ENCODE peak calls at places on chromosomes 12 and 14, in five cellular contexts. One of them, this sample, is unnamed.

GRCh38 chr12:124165695-124166094 is 129.2 kb upstream of the RFLNA start:
- DNase-seq in astrocyte: no peak
- DNase-seq in foreskin fibroblast: no peak
- DNase-seq in BE2C: no peak
- DNase-seq in mucosa of descending colon: no peak
- DNase-seq in this sample: no peak

GRCh38 chr12:49092086-49092815 is 2.4 kb downstream of the DHH start:
- DNase-seq in BE2C: peak; percentile 63
- DNase-seq in astrocyte: no peak
- DNase-seq in mucosa of descending colon: no peak
- DNase-seq in foreskin fibroblast: peak; percentile 78
- DNase-seq in this sample: no peak

GRCh38 chr12:64990991-64991570 is 130.0 kb downstream of the WIF1 start:
- DNase-seq in mucosa of descending colon: no peak
- DNase-seq in astrocyte: no peak
- DNase-seq in foreskin fibroblast: peak; percentile 71
- DNase-seq in BE2C: no peak
- DNase-seq in this sample: no peak

GRCh38 chr12:10283028-10283427 is 24.6 kb upstream of the KLRD1 start:
- DNase-seq in foreskin fibroblast: no peak
- DNase-seq in mucosa of descending colon: no peak
- DNase-seq in BE2C: no peak
- DNase-seq in astrocyte: no peak
- DNase-seq in this sample: no peak

GRCh38 chr14:80215756-80216581 is 4.7 kb upstream of the DIO2 start:
- DNase-seq in mucosa of descending colon: no peak
- DNase-seq in foreskin fibroblast: no peak
- DNase-seq in BE2C: no peak
- DNase-seq in astrocyte: peak; percentile 63
- DNase-seq in this sample: peak; percentile 71

GRCh38 chr14:74792249-74793039 is 29.3 kb downstream of the YLPM1 start:
- DNase-seq in foreskin fibroblast: no peak
- DNase-seq in astrocyte: peak; percentile 14
- DNase-seq in mucosa of descending colon: no peak
- DNase-seq in BE2C: no peak
- DNase-seq in this sample: no peak

GRCh38 chr14:100874411-100875091 is 29.0 kb downstream of the RTL1 start:
- DNase-seq in BE2C: no peak
- DNase-seq in foreskin fibroblast: no peak
- DNase-seq in mucosa of descending colon: peak; percentile 35
- DNase-seq in astrocyte: no peak
- DNase-seq in this sample: no peak

GRCh38 chr12:7155471-7156034 is 25.4 kb downstream of the CLSTN3 start:
- DNase-seq in astrocyte: no peak
- DNase-seq in foreskin fibroblast: no peak
- DNase-seq in BE2C: peak; percentile 47
- DNase-seq in mucosa of descending colon: no peak
- DNase-seq in this sample: no peak

GRCh38 chr12:132477009-132477702 is 12.8 kb upstream of the FBRSL1 start:
- DNase-seq in astrocyte: no peak
- DNase-seq in mucosa of descending colon: peak; percentile 64
- DNase-seq in foreskin fibroblast: no peak
- DNase-seq in BE2C: no peak
- DNase-seq in this sample: no peak

GRCh38 chr12:118160536-118160935 is 24.6 kb downstream of the PEBP1 start:
- DNase-seq in astrocyte: no peak
- DNase-seq in mucosa of descending colon: no peak
- DNase-seq in foreskin fibroblast: no peak
- DNase-seq in BE2C: no peak
- DNase-seq in this sample: no peak

GRCh38 chr14:54322241-54322640 is 74.6 kb upstream of the CDKN3 start:
- DNase-seq in astrocyte: peak; percentile 62
- DNase-seq in BE2C: no peak
- DNase-seq in foreskin fibroblast: no peak
- DNase-seq in mucosa of descending colon: no peak
- DNase-seq in this sample: no peak

GRCh38 chr14:53956427-53957201 is at the start of gene BMP4:
- DNase-seq in astrocyte: peak; percentile 46
- DNase-seq in mucosa of descending colon: peak; percentile 86
- DNase-seq in foreskin fibroblast: peak; percentile 87
- DNase-seq in BE2C: peak; percentile 35
- DNase-seq in this sample: peak; percentile 43

GRCh38 chr14:74963705-74964271 is 8.4 kb upstream of the PGF start:
- DNase-seq in BE2C: no peak
- DNase-seq in foreskin fibroblast: peak; percentile 71
- DNase-seq in astrocyte: peak; percentile 66
- DNase-seq in mucosa of descending colon: no peak
- DNase-seq in this sample: peak; percentile 39

GRCh38 chr14:101058571-101058970 is 155.0 kb upstream of the RTL1 start:
- DNase-seq in foreskin fibroblast: no peak
- DNase-seq in mucosa of descending colon: no peak
- DNase-seq in astrocyte: peak; percentile 43
- DNase-seq in BE2C: no peak
- DNase-seq in this sample: peak; percentile 41

GRCh38 chr14:59265808-59266207 is 77.3 kb downstream of the DAAM1 start:
- DNase-seq in astrocyte: no peak
- DNase-seq in BE2C: no peak
- DNase-seq in mucosa of descending colon: no peak
- DNase-seq in foreskin fibroblast: peak; percentile 49
- DNase-seq in this sample: no peak

GRCh38 chr12:89281534-89281857 is 70.8 kb downstream of the DUSP6 start:
- DNase-seq in astrocyte: no peak
- DNase-seq in foreskin fibroblast: no peak
- DNase-seq in BE2C: no peak
- DNase-seq in mucosa of descending colon: no peak
- DNase-seq in this sample: peak; percentile 18

GRCh38 chr12:89288959-89289358 is 63.3 kb downstream of the DUSP6 start:
- DNase-seq in foreskin fibroblast: peak; percentile 12
- DNase-seq in mucosa of descending colon: no peak
- DNase-seq in astrocyte: no peak
- DNase-seq in BE2C: no peak
- DNase-seq in this sample: no peak

GRCh38 chr12:89280833-89281533 is 71.3 kb downstream of the DUSP6 start:
- DNase-seq in mucosa of descending colon: no peak
- DNase-seq in foreskin fibroblast: peak; percentile 9
- DNase-seq in astrocyte: no peak
- DNase-seq in BE2C: no peak
- DNase-seq in this sample: peak; percentile 3

GRCh38 chr12:89289720-89290119 is 62.6 kb downstream of the DUSP6 start:
- DNase-seq in BE2C: no peak
- DNase-seq in foreskin fibroblast: no peak
- DNase-seq in astrocyte: no peak
- DNase-seq in mucosa of descending colon: no peak
- DNase-seq in this sample: no peak

DNA sequence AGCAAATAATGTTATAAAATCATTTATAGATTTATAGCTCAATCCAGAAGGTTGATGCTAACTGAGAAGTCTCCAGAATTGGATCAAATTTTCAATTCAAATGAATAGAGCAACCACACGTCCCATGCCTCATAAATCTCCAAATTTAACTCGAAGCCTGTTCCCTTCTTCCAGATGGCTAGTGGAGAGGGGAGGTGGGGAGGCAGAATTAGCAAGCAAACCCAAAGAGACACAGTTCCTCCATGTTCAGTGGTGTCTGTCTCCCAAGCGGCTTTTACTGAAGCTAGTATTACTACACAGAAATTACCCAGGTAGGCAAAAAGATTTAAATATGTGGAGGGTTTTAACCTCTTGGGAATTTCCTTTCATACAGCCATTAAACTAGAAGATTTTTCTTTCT is 65.8 kb downstream of the DUSP6 start:
- DNase-seq in BE2C: no peak
- DNase-seq in mucosa of descending colon: no peak
- DNase-seq in astrocyte: no peak
- DNase-seq in foreskin fibroblast: no peak
- DNase-seq in this sample: no peak
- H3K4me3 ChIP-seq in BE2C: no peak overlapping the region
- H3K4me3 ChIP-seq in mucosa of descending colon: no peak overlapping the region
- H3K4me3 ChIP-seq in astrocyte: no peak overlapping the region
- H3K4me3 ChIP-seq in foreskin fibroblast: no peak overlapping the region
- H3K4me3 ChIP-seq in this sample: no peak overlapping the region

DNA sequence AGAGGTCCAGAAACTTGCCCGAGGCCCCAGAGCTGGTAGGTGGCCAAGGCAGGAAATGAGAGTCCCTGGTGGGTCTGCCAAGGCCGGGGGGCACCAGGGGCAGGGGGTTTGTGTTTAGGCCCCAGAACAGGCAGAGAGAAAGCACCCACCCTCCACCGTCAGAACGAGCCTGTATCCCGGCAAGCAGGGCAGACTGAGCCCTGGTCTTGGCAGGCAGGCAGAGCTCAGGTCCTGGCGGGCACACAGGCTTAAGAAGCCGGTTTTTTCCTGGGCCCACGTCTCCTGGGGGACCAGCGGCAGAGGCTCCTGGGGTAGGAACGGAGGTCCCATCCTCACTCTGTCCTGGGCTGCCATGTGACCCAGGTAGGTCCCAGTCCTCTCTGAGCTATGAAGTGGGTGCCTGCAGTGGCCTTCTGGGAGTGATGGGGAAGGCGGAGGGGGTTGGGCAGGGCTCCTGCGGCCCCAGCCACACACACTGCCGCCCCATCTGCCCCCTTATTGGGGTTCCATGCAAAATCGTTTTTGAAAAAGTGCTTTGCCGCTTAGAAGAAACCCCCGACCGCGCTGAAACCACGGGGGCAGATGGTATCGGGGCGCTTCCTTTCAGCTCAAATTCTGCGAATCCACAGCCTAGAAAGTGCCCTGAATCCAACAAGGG is 24.2 kb downstream of the SH2B3 start:
- DNase-seq in foreskin fibroblast: no peak
- DNase-seq in BE2C: no peak
- DNase-seq in astrocyte: no peak
- DNase-seq in mucosa of descending colon: peak; percentile 63
- DNase-seq in this sample: no peak
- H3K4me3 ChIP-seq in foreskin fibroblast: no peak overlapping the region
- H3K4me3 ChIP-seq in BE2C: no peak overlapping the region
- H3K4me3 ChIP-seq in astrocyte: no peak overlapping the region
- H3K4me3 ChIP-seq in mucosa of descending colon: no peak overlapping the region
- H3K4me3 ChIP-seq in this sample: no peak overlapping the region

GRCh38 chr12:99911076-99911475 is 73.7 kb downstream of the ANKS1B start:
- DNase-seq in astrocyte: peak; percentile 94
- DNase-seq in mucosa of descending colon: no peak
- DNase-seq in foreskin fibroblast: peak; percentile 61
- DNase-seq in BE2C: no peak
- DNase-seq in this sample: peak; percentile 95
- H3K4me3 ChIP-seq in astrocyte: no peak overlapping the region
- H3K4me3 ChIP-seq in mucosa of descending colon: no peak overlapping the region
- H3K4me3 ChIP-seq in foreskin fibroblast: no peak overlapping the region
- H3K4me3 ChIP-seq in BE2C: no peak overlapping the region
- H3K4me3 ChIP-seq in this sample: no peak overlapping the region

GRCh38 chr12:96375173-96375572 is 25.1 kb downstream of the CDK17 start:
- DNase-seq in BE2C: no peak
- DNase-seq in astrocyte: no peak
- DNase-seq in mucosa of descending colon: no peak
- DNase-seq in foreskin fibroblast: no peak
- DNase-seq in this sample: peak; percentile 50

GRCh38 chr12:96378319-96378718 is 21.9 kb downstream of the CDK17 start:
- DNase-seq in astrocyte: no peak
- DNase-seq in BE2C: no peak
- DNase-seq in foreskin fibroblast: no peak
- DNase-seq in mucosa of descending colon: no peak
- DNase-seq in this sample: no peak

GRCh38 chr12:96371787-96372699 is 28.2 kb downstream of the CDK17 start:
- DNase-seq in BE2C: no peak
- DNase-seq in astrocyte: no peak
- DNase-seq in mucosa of descending colon: no peak
- DNase-seq in foreskin fibroblast: no peak
- DNase-seq in this sample: peak; percentile 50

GRCh38 chr12:96376865-96377264 is 23.4 kb downstream of the CDK17 start:
- DNase-seq in BE2C: no peak
- DNase-seq in astrocyte: no peak
- DNase-seq in mucosa of descending colon: no peak
- DNase-seq in foreskin fibroblast: no peak
- DNase-seq in this sample: no peak

DNA sequence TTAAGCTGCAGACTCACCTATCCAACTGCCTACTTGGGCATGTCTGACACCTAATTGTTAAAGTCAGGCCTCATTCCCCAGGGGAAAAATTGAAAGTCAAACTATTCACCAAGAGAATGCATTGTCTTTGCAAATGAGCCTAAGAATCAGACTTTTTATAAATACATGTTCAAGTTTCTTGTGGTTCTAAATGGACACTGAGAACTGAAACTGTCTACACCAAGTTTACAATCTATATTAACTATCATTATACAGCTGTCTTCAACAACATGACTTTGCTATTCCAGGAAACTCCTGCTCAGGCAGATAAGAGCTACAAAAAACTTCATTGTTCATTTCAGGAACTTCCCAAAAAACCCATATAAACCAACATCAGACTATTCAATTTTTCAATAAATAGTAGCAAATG is 24.4 kb downstream of the CDK17 start:
- DNase-seq in foreskin fibroblast: no peak
- DNase-seq in BE2C: no peak
- DNase-seq in astrocyte: no peak
- DNase-seq in mucosa of descending colon: no peak
- DNase-seq in this sample: peak; percentile 36
- H3K4me3 ChIP-seq in foreskin fibroblast: no peak overlapping the region
- H3K4me3 ChIP-seq in BE2C: no peak overlapping the region
- H3K4me3 ChIP-seq in astrocyte: no peak overlapping the region
- H3K4me3 ChIP-seq in mucosa of descending colon: no peak overlapping the region
- H3K4me3 ChIP-seq in this sample: no peak overlapping the region